ENCODE peak calls at places on chromosomes 3 and 15, in nine cellular contexts. X, D, B, T, C, M, W, G and V are unnamed samples.
A peak's percentile ranks its signal among the peaks of the same experiment; 100 is the strongest.

GRCh38 chr15:48888836-48889235 is 10.9 kb downstream of the EID1 start:
- DNase-seq in X (no peak), D (no peak), B (no peak), T (no peak), C (no peak), M (no peak), W (no peak), G (no peak), V (no peak)

GRCh38 chr3:72086051-72086711 is 301.2 kb upstream of the PROK2 start:
- DNase-seq in X (no peak), D (no peak), B (no peak), T (no peak), C (no peak), M (no peak), W (no peak), G (no peak), V (no peak)

GRCh38 chr3:14118400-14119165 is 6.1 kb downstream of the CHCHD4 start:
- DNase-seq in X (no peak), D (no peak), B (no peak), T (no peak), C (no peak), M (no peak), W (no peak), G (no peak), V (peak; percentile 64)

GRCh38 chr3:32586361-32586760 is 15.7 kb upstream of the DYNC1LI1 start:
- DNase-seq in X (no peak), D (no peak), B (no peak), T (no peak), C (no peak), M (no peak), W (no peak), G (no peak), V (no peak)

GRCh38 chr3:46082849-46083248 is 55.6 kb upstream of the XCR1 start:
- DNase-seq in X (no peak), D (no peak), B (no peak), T (no peak), C (no peak), M (no peak), W (peak; percentile 66), G (no peak), V (no peak)

GRCh38 chr3:13483286-13483685 is 3.2 kb downstream of the HDAC11 start:
- DNase-seq in X (peak; percentile 4), D (peak; percentile 37), B (no peak), T (peak; percentile 53), C (no peak), M (no peak), W (no peak), G (no peak), V (peak; percentile 55)

GRCh38 chr3:128353991-128354687 is 112.6 kb downstream of the DNAJB8 start:
- DNase-seq in X (no peak), D (no peak), B (no peak), T (peak; percentile 25), C (no peak), M (no peak), W (no peak), G (no peak), V (peak; percentile 36)

GRCh38 chr3:100089802-100090668 is 24.3 kb downstream of the FILIP1L start:
- DNase-seq in X (no peak), D (no peak), B (peak; percentile 17), T (no peak), C (no peak), M (no peak), W (no peak), G (no peak), V (no peak)

GRCh38 chr3:27614592-27614991 is 107.5 kb downstream of the EOMES start:
- DNase-seq in X (no peak), D (no peak), B (no peak), T (no peak), C (no peak), M (no peak), W (no peak), G (no peak), V (no peak)

GRCh38 chr15:29568840-29569532 is 253.3 kb downstream of the TJP1 start:
- DNase-seq in X (no peak), D (no peak), B (no peak), T (no peak), C (no peak), M (no peak), W (no peak), G (no peak), V (no peak)

GRCh38 chr3:114446605-114447004 is 152.8 kb downstream of the TIGIT start:
- DNase-seq in X (no peak), D (no peak), B (peak; percentile 16), T (peak; percentile 64), C (no peak), M (no peak), W (no peak), G (no peak), V (no peak)

GRCh38 chr3:117977504-117978228 is 1057.0 kb downstream of the IGSF11 start:
- DNase-seq in X (no peak), D (no peak), B (no peak), T (no peak), C (no peak), M (no peak), W (no peak), G (no peak), V (no peak)

GRCh38 chr3:46603461-46604062 is 8.8 kb upstream of the FAM240A start:
- DNase-seq in X (no peak), D (no peak), B (no peak), T (no peak), C (no peak), M (no peak), W (no peak), G (no peak), V (no peak)

GRCh38 chr3:9211155-9211950 is 38.1 kb downstream of the SRGAP3 start:
- DNase-seq in X (no peak), D (no peak), B (no peak), T (no peak), C (no peak), M (no peak), W (no peak), G (no peak), V (no peak)
- H3K4me3 ChIP-seq in X (no peak overlapping the region), D (no peak overlapping the region), B (no peak overlapping the region), T (no peak overlapping the region), C (no peak overlapping the region), M (no peak overlapping the region), W (no peak overlapping the region), G (no peak overlapping the region), V (no peak overlapping the region)

GRCh38 chr3:37307321-37307720 is 132.9 kb upstream of the LRRFIP2 start:
- DNase-seq in X (no peak), D (no peak), B (no peak), T (no peak), C (no peak), M (no peak), W (no peak), G (no peak), V (no peak)

DNA sequence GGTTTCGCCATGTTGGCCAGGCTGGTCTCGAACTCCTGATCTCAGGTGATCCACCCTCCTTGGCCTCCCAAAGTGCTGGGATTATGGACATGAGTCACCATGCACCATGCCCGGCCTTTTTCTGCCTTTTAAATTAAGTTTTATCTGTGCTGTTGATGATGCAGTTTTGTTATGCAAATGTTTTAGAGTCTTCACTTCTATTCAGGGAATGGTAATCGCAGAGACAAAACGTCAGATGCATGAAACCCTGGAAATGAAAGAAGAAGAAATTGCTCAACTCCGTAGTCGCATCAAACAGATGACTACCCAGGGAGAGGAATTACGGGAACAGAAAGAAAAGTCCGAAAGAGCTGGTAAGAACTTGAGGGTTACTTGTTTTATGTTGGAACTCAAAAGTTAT is 127.6 kb upstream of the LRRFIP2 start:
- DNase-seq in X (no peak), D (no peak), B (no peak), T (no peak), C (no peak), M (no peak), W (no peak), G (no peak), V (no peak)
- H3K27ac ChIP-seq in X (no peak overlapping the region), D (no peak overlapping the region), B (no peak overlapping the region), T (no peak overlapping the region), C (no peak overlapping the region), M (no peak overlapping the region), W (no peak overlapping the region), G (no peak overlapping the region), V (no peak overlapping the region)

GRCh38 chr15:57592426-57592825 is 722 bp downstream of the MYZAP start:
- DNase-seq in X (no peak), D (no peak), B (no peak), T (no peak), C (no peak), M (no peak), W (no peak), G (no peak), V (no peak)

GRCh38 chr15:57594479-57594878 is 2.8 kb downstream of the MYZAP start:
- DNase-seq in X (no peak), D (no peak), B (no peak), T (no peak), C (no peak), M (no peak), W (no peak), G (no peak), V (no peak)

GRCh38 chr15:57591237-57591821 is 375 bp upstream of the MYZAP start:
- DNase-seq in X (no peak), D (no peak), B (no peak), T (no peak), C (no peak), M (no peak), W (no peak), G (no peak), V (no peak)

GRCh38 chr15:57591822-57592367 is at the start of gene MYZAP:
- DNase-seq in X (peak; percentile 76), D (peak; percentile 82), B (peak; percentile 61), T (no peak), C (no peak), M (no peak), W (no peak), G (peak; percentile 36), V (peak; percentile 80)

DNA sequence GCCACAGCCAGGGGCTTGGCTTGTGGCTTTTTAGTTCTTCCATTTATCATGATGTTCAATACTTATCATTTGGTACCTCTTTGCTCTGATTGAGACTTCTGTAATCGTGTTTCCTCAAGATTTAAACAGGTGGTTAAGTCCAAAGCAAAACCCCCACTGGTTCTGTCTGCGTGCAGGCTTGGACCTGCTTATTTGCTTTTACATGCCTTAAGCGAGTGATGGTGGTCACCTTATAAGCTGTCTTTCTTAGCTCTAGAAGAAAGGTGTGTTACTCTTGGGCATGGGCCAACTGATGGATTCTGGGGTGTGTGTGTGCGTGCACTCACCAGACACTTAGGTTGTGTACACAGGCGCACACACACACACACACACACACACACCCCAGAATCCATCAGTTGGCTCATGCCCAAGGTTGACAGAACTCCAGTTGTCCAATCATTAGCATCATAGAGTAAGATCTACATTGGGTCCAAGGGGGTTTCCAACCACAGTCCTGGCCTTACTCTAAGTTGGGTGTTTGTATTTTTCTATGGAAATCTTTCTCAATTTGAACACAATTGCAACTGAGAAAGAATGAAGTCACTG is 1.2 kb downstream of the MYZAP start:
- DNase-seq in X (no peak), D (no peak), B (no peak), T (no peak), C (no peak), M (no peak), W (no peak), G (no peak), V (no peak)
- H3K4me3 ChIP-seq in X (peak overlapping the region; percentile 88), D (peak overlapping the region; percentile 75), B (peak overlapping the region; percentile 80), T (peak overlapping the region; percentile 60), C (no peak overlapping the region), M (no peak overlapping the region), W (no peak overlapping the region), G (no peak overlapping the region), V (peak overlapping the region; percentile 59)

DNA sequence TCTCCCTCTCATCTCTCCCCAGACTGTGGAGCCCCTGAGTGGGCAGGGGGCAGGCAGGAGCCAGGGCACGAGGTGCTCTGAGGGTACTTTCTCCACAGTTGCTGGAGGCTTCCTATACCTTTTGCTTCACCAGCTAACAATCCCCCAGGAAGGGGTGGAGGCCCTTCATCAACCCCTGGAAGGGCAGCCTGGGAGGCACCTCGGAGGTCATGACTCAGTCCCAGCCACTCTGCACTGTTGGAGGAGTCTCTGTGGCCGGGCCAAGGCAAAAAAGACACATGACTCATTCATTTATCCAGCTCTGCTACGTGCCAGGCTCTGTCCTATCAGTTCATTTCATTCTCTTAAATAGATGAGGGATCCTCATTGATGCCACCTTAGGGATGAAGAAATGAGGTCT is 15.6 kb upstream of the KY start:
- DNase-seq in X (no peak), D (no peak), B (no peak), T (no peak), C (no peak), M (no peak), W (no peak), G (no peak), V (no peak)
- H3K27ac ChIP-seq in X (peak overlapping the region; percentile 21), D (no peak overlapping the region), B (no peak overlapping the region), T (no peak overlapping the region), C (no peak overlapping the region), M (no peak overlapping the region), W (no peak overlapping the region), G (no peak overlapping the region), V (no peak overlapping the region)